ENCODE peak calls at places on chromosomes 2 and 18, in ten cellular contexts. A is right cardiac atrium, O is psoas muscle, I is GM12878, H is HCT116, Q is pancreas, S is Karpas-422, G is testis, X is fibroblast of lung, K is right lobe of liver. Z is an unnamed sample. For H3K4me1, the result is how much of the 10 kb centered on the place peaks cover.

GRCh38 chr2:158204741-158205165 is 103.1 kb downstream of the UPP2 start:
- DNase-seq in A (no peak), O (no peak), I (no peak), H (no peak), Q (no peak), S (no peak), G (no peak), X (peak), K (no peak), Z (no peak)

GRCh38 chr2:140714586-140714985 is 1416.2 kb downstream of the LRP1B start:
- DNase-seq in A (no peak), O (no peak), I (no peak), H (no peak), Q (no peak), S (no peak), G (no peak), X (peak), K (no peak), Z (no peak)

GRCh38 chr2:172082944-172083718 is 2.2 kb upstream of the DLX1 start:
- DNase-seq in A (no peak), O (no peak), I (no peak), H (no peak), Q (no peak), S (no peak), G (no peak), X (no peak), K (no peak), Z (no peak)

GRCh38 chr18:50678651-50679415 is 118.9 kb downstream of the MAPK4 start:
- DNase-seq in A (no peak), O (no peak), I (no peak), H (no peak), Q (no peak), S (no peak), G (no peak), X (no peak), K (no peak), Z (no peak)

GRCh38 chr2:200356794-200357472 is 50.4 kb downstream of the SPATS2L start:
- DNase-seq in A (no peak), O (no peak), I (no peak), H (no peak), Q (no peak), S (no peak), G (no peak), X (peak), K (no peak), Z (no peak)

GRCh38 chr18:845152-845819 is 33.2 kb upstream of the YES1 start:
- DNase-seq in A (no peak), O (no peak), I (no peak), H (peak), Q (no peak), S (no peak), G (no peak), X (peak), K (no peak), Z (no peak)

GRCh38 chr2:187964742-187965141 is 326.9 kb upstream of the GULP1 start:
- DNase-seq in A (no peak), O (no peak), I (no peak), H (no peak), Q (no peak), S (no peak), G (no peak), X (peak), K (no peak), Z (no peak)

GRCh38 chr2:132923787-132924186 is 253.8 kb upstream of the LYPD1 start:
- DNase-seq in A (no peak), O (no peak), I (no peak), H (no peak), Q (no peak), S (no peak), G (peak), X (peak), K (no peak), Z (no peak)

GRCh38 chr2:222959358-222959757 is 92.6 kb upstream of the KCNE4 start:
- DNase-seq in A (no peak), O (no peak), I (no peak), H (peak), Q (no peak), S (no peak), G (no peak), X (peak), K (no peak), Z (peak)

GRCh38 chr2:219726916-219727315 is 99.5 kb downstream of the SLC4A3 start:
- DNase-seq in A (no peak), O (no peak), I (no peak), H (no peak), Q (no peak), S (no peak), G (no peak), X (no peak), K (no peak), Z (no peak)

GRCh38 chr18:10499230-10499629 is 26.6 kb upstream of the NAPG start:
- DNase-seq in A (no peak), O (no peak), I (no peak), H (no peak), Q (no peak), S (no peak), G (no peak), X (no peak), K (no peak), Z (no peak)

GRCh38 chr2:165013944-165014619 is 58.8 kb upstream of the SLC38A11 start:
- DNase-seq in A (no peak), O (no peak), I (no peak), H (no peak), Q (no peak), S (no peak), G (no peak), X (no peak), K (no peak), Z (no peak)
- H3K4me1 ChIP-seq in A (under half), O (under half), I (under half), H (under half), Q (under half), S (under half), G (under half), X (under half), K (under half), Z (under half)

GRCh38 chr2:69212238-69213028 is 174.6 kb downstream of the GFPT1 start:
- DNase-seq in A (no peak), O (no peak), I (no peak), H (no peak), Q (no peak), S (no peak), G (no peak), X (no peak), K (no peak), Z (peak)

GRCh38 chr2:69214898-69215297 is 172.1 kb downstream of the GFPT1 start:
- DNase-seq in A (no peak), O (no peak), I (no peak), H (no peak), Q (no peak), S (no peak), G (no peak), X (peak), K (no peak), Z (no peak)

GRCh38 chr2:69211686-69212085 is 175.3 kb downstream of the GFPT1 start:
- DNase-seq in A (no peak), O (no peak), I (no peak), H (no peak), Q (no peak), S (no peak), G (no peak), X (no peak), K (no peak), Z (no peak)

GRCh38 chr2:69213832-69214231 is 173.2 kb downstream of the GFPT1 start:
- DNase-seq in A (no peak), O (no peak), I (no peak), H (no peak), Q (no peak), S (no peak), G (no peak), X (no peak), K (no peak), Z (no peak)

DNA sequence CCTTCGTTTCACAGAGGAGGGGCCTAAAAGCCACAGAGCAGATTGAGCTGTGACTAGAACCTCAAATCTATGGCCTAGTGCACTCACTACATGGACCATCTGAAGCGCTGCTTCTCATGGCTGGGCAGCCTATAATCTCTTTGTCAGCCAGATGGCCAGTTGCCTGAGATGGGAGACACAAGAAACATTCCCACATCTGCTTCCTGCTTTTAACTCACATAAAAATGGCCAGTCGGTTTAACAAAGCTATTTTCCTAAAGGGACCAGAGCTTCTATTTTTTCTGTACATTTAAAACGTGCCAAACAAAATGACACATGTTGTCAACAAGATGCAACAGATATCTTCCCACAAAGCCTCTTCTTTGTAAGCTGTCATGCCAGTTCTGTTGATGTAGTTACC is 173.8 kb downstream of the GFPT1 start:
- DNase-seq in A (no peak), O (no peak), I (no peak), H (no peak), Q (no peak), S (no peak), G (no peak), X (peak), K (no peak), Z (no peak)
- H3K4me3 ChIP-seq in A (no peak), O (no peak), I (no peak), H (no peak), Q (no peak), S (no peak), G (no peak), X (no peak), K (no peak), Z (no peak)

GRCh38 chr2:120919216-120919615 is 183.5 kb downstream of the GLI2 start:
- DNase-seq in A (no peak), O (peak), I (no peak), H (no peak), Q (no peak), S (no peak), G (no peak), X (no peak), K (no peak), Z (no peak)
- H3K4me1 ChIP-seq in A (under half), O (under half), I (under half), H (under half), Q (under half), S (under half), G (under half), X (under half), K (under half), Z (under half)

DNA sequence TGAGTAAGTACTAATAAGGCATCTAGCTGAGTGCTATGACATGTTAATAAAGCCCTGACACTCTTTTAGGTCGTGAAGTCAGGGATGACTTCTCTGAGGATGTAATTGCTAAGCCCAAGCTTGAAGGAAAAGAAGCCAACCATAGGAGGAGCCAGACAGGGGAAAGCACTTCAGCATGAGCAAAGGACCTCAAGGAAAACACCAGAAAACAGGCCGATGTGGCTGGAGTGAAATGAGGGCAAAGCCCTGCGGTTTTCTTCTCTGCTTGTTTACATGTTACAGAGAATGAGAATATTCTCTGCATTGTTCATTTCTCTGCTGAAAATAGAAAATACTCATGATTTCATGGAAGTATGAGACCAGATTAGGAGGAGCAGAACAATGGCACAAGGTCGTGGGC is 112.5 kb upstream of the ARHGAP28 start:
- DNase-seq in A (no peak), O (no peak), I (no peak), H (no peak), Q (no peak), S (no peak), G (no peak), X (peak), K (no peak), Z (no peak)
- H3K4me3 ChIP-seq in A (no peak), O (no peak), I (no peak), H (no peak), Q (no peak), S (no peak), G (no peak), X (no peak), K (no peak), Z (no peak)

GRCh38 chr18:37545461-37545860 is 20.1 kb downstream of the CELF4 start:
- DNase-seq in A (no peak), O (no peak), I (no peak), H (no peak), Q (no peak), S (no peak), G (no peak), X (no peak), K (no peak), Z (no peak)

GRCh38 chr18:37544713-37545112 is 20.9 kb downstream of the CELF4 start:
- DNase-seq in A (no peak), O (no peak), I (no peak), H (no peak), Q (no peak), S (no peak), G (no peak), X (no peak), K (no peak), Z (no peak)

GRCh38 chr18:37546023-37546537 is 19.5 kb downstream of the CELF4 start:
- DNase-seq in A (no peak), O (no peak), I (no peak), H (no peak), Q (no peak), S (no peak), G (no peak), X (no peak), K (no peak), Z (no peak)

GRCh38 chr18:37547196-37547595 is 18.4 kb downstream of the CELF4 start:
- DNase-seq in A (no peak), O (no peak), I (no peak), H (no peak), Q (no peak), S (no peak), G (no peak), X (no peak), K (no peak), Z (no peak)

DNA sequence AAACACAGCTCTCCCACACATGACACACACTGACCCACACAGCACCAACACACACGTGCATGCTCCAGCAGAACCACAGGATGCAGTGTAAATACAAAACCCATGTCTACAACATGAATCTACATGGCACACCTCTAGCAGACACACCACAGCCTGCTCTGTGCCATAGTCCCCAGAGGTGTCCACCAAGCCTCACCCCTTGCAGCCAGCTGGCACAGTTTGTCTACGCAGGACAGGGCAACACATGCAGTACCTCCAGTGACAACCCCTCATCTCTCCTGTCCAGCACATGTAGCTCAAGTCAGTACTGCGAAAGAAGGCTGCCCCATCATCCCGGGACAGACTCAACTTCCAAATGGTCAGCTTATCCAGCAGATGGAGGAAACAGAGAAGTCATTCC is 18.9 kb downstream of the CELF4 start:
- DNase-seq in A (no peak), O (no peak), I (no peak), H (no peak), Q (no peak), S (no peak), G (no peak), X (no peak), K (no peak), Z (no peak)
- H3K4me1 ChIP-seq in A (under half), O (under half), I (under half), H (under half), Q (under half), S (under half), G (under half), X (under half), K (under half), Z (under half)

GRCh38 chr18:75161629-75162028 is 47.3 kb downstream of the PTGR3 start:
- DNase-seq in A (no peak), O (peak), I (no peak), H (peak), Q (no peak), S (peak), G (peak), X (no peak), K (no peak), Z (peak)
- H3K4me3 ChIP-seq in A (peak), O (peak), I (peak), H (peak), Q (no peak), S (peak), G (peak), X (no peak), K (peak), Z (no peak)

Z was measured in thyroid gland.